ENCODE peak calls at places on chromosomes 12 and 14, in five cellular contexts. O is naive thymus-derived CD8-positive, alpha-beta T cell; N is GM19239; D is iris pigment epithelial cell; F is NCI-H345. G is an unnamed sample.

GRCh38 chr12:22543246-22544037 is 900 bp downstream of the C2CD5 start:
- DNase-seq in O (peak; percentile 40), N (no peak), D (peak; percentile 20), F (peak; percentile 56), G (peak; percentile 15)

GRCh38 chr12:82361461-82361915 is 3.2 kb downstream of the METTL25 start:
- DNase-seq in O (no peak), N (no peak), D (no peak), F (no peak), G (no peak)

GRCh38 chr12:100493371-100494012 is 19.8 kb downstream of the NR1H4 start:
- DNase-seq in O (no peak), N (no peak), D (peak; percentile 72), F (no peak), G (no peak)

GRCh38 chr12:46260153-46260912 is 8.5 kb downstream of the SLC38A1 start:
- DNase-seq in O (no peak), N (no peak), D (peak; percentile 66), F (no peak), G (peak; percentile 67)

GRCh38 chr12:57518920-57519757 is 1.2 kb downstream of the DDIT3 start:
- DNase-seq in O (no peak), N (no peak), D (peak; percentile 57), F (no peak), G (peak; percentile 55)

GRCh38 chr12:89384050-89384749 is 31.9 kb upstream of the DUSP6 start:
- DNase-seq in O (no peak), N (no peak), D (peak; percentile 94), F (peak; percentile 26), G (peak; percentile 94)

GRCh38 chr12:46187023-46187422 is 81.8 kb downstream of the SLC38A1 start:
- DNase-seq in O (no peak), N (no peak), D (peak; percentile 91), F (no peak), G (peak; percentile 92)

GRCh38 chr12:109777544-109777943 is 55.7 kb downstream of the TRPV4 start:
- DNase-seq in O (peak; percentile 38), N (peak; percentile 53), D (peak; percentile 59), F (peak; percentile 21), G (peak; percentile 21)

GRCh38 chr14:72892103-72892878 is 1.6 kb downstream of the DPF3 start:
- DNase-seq in O (peak; percentile 28), N (no peak), D (peak; percentile 68), F (peak; percentile 18), G (peak; percentile 28)

GRCh38 chr12:114131824-114132223 is 165.7 kb upstream of the RBM19 start:
- DNase-seq in O (no peak), N (no peak), D (no peak), F (no peak), G (no peak)

GRCh38 chr12:13197526-13198141 is 1.1 kb downstream of the EMP1 start:
- DNase-seq in O (no peak), N (no peak), D (no peak), F (no peak), G (no peak)

GRCh38 chr12:11863478-11863906 is 207.2 kb upstream of the BCL2L14 start:
- DNase-seq in O (no peak), N (no peak), D (peak; percentile 51), F (no peak), G (peak; percentile 44)

GRCh38 chr14:24316597-24316950 is 5.3 kb downstream of the LTB4R start:
- DNase-seq in O (no peak), N (no peak), D (no peak), F (peak; percentile 33), G (no peak)

GRCh38 chr12:114445401-114446323 is 39.7 kb upstream of the TBX5 start:
- DNase-seq in O (no peak), N (no peak), D (no peak), F (no peak), G (no peak)

GRCh38 chr14:83992857-83993256 is 1537.1 kb upstream of the FLRT2 start:
- DNase-seq in O (no peak), N (no peak), D (peak; percentile 84), F (no peak), G (peak; percentile 81)

GRCh38 chr12:55729592-55730446 is 1.0 kb upstream of the CD63 start:
- DNase-seq in O (no peak), N (peak; percentile 70), D (peak; percentile 98), F (peak; percentile 89), G (peak; percentile 97)

GRCh38 chr12:51971679-51972423 is 20.4 kb downstream of the ACVR1B start:
- DNase-seq in O (no peak), N (no peak), D (peak; percentile 50), F (no peak), G (peak; percentile 73)

GRCh38 chr12:132517013-132517739 is 27.2 kb downstream of the FBRSL1 start:
- DNase-seq in O (no peak), N (no peak), D (no peak), F (no peak), G (no peak)

GRCh38 chr14:55160989-55161388 is 30.4 kb downstream of the DLGAP5 start:
- DNase-seq in O (no peak), N (no peak), D (peak; percentile 42), F (no peak), G (peak; percentile 54)

GRCh38 chr14:75970989-75971388 is 10.8 kb downstream of the TGFB3 start:
- DNase-seq in O (no peak), N (no peak), D (no peak), F (no peak), G (no peak)

GRCh38 chr14:34718750-34719304 is 4.4 kb upstream of the CFL2 start:
- DNase-seq in O (no peak), N (no peak), D (peak; percentile 42), F (no peak), G (no peak)

GRCh38 chr12:120468271-120468845 is 1.2 kb downstream of the SRSF9 start:
- DNase-seq in O (no peak), N (peak; percentile 28), D (peak; percentile 77), F (no peak), G (peak; percentile 65)

GRCh38 chr12:89051065-89051677 is 301.1 kb downstream of the DUSP6 start:
- DNase-seq in O (no peak), N (peak; percentile 22), D (peak; percentile 79), F (peak; percentile 49), G (peak; percentile 77)

GRCh38 chr14:28321475-28322244 is 444.9 kb upstream of the FOXG1 start:
- DNase-seq in O (no peak), N (no peak), D (peak; percentile 73), F (no peak), G (peak; percentile 9)

GRCh38 chr12:31117203-31118011 is 43.7 kb downstream of the DDX11 start:
- DNase-seq in O (peak; percentile 62), N (peak; percentile 54), D (peak; percentile 18), F (peak; percentile 80), G (peak; percentile 11)

GRCh38 chr12:54357802-54358619 is 6.3 kb downstream of the GPR84 start:
- DNase-seq in O (no peak), N (peak; percentile 66), D (peak; percentile 45), F (peak; percentile 22), G (no peak)

GRCh38 chr12:46445551-46446235 is 73.1 kb upstream of the SLC38A2 start:
- DNase-seq in O (no peak), N (no peak), D (peak; percentile 49), F (no peak), G (no peak)

GRCh38 chr14:90274808-90275454 is 18.6 kb downstream of the PSMC1 start:
- DNase-seq in O (no peak), N (no peak), D (peak; percentile 88), F (no peak), G (peak; percentile 51)

GRCh38 chr12:69254046-69254445 is 14.7 kb downstream of the CPSF6 start:
- DNase-seq in O (no peak), N (peak; percentile 9), D (peak; percentile 58), F (peak; percentile 26), G (peak; percentile 63)

GRCh38 chr14:105605501-105606304 is 79.3 kb downstream of the TMEM121 start:
- DNase-seq in O (no peak), N (no peak), D (no peak), F (no peak), G (no peak)

GRCh38 chr14:89167705-89168104 is 249.3 kb downstream of the FOXN3 start:
- DNase-seq in O (no peak), N (no peak), D (no peak), F (no peak), G (no peak)

GRCh38 chr14:91399868-91400640 is 17.6 kb downstream of the CCDC88C start:
- DNase-seq in O (peak; percentile 33), N (no peak), D (no peak), F (no peak), G (no peak)

GRCh38 chr14:60313093-60313492 is 64.1 kb downstream of the PPM1A start:
- DNase-seq in O (no peak), N (no peak), D (no peak), F (no peak), G (no peak)

GRCh38 chr12:78002878-78003277 is 172.2 kb downstream of the NAV3 start:
- DNase-seq in O (no peak), N (no peak), D (peak; percentile 38), F (peak; percentile 14), G (peak; percentile 63)

GRCh38 chr12:68175566-68176033 is 16.1 kb upstream of the IFNG start:
- DNase-seq in O (peak; percentile 72), N (peak; percentile 25), D (no peak), F (no peak), G (no peak)

GRCh38 chr12:61138381-61138759 is 1121.8 kb upstream of the USP15 start:
- DNase-seq in O (no peak), N (no peak), D (no peak), F (no peak), G (no peak)

GRCh38 chr14:67599698-67600561 is at the start of gene PIGH:
- DNase-seq in O (peak; percentile 96), N (peak; percentile 87), D (peak; percentile 85), F (peak; percentile 91), G (peak; percentile 80)

GRCh38 chr12:71900091-71900490 is 38.6 kb upstream of the TPH2 start:
- DNase-seq in O (no peak), N (no peak), D (peak; percentile 14), F (no peak), G (peak; percentile 13)

GRCh38 chr14:59776468-59776867 is 94.1 kb downstream of the RTN1 start:
- DNase-seq in O (no peak), N (no peak), D (no peak), F (no peak), G (no peak)

G was measured in amniotic epithelial cell.